ENCODE peak calls at places on chromosomes 4 and X, in six cellular contexts. W is GM23248; S is activated CD8-positive, alpha-beta memory T cell treated with anti-CD3 and anti-CD28 coated beads, Interleukin-2, amount 50 U/mL, for 48 hours; D is fibroblast of mammary gland; P is aorta; H is MCF 10A. T is an unnamed sample.

GRCh38 chr4:78288327-78288726 is 231.2 kb downstream of the FRAS1 start:
- DNase-seq in W (peak), S (no peak), D (peak), P (no peak), H (no peak), T (no peak)

GRCh38 chr4:24143741-24144140 is 253.9 kb upstream of the PPARGC1A start:
- DNase-seq in W (no peak), S (no peak), D (no peak), P (no peak), H (no peak), T (no peak)

GRCh38 chrX:72201836-72202536 is 20.4 kb downstream of the PIN4 start:
- DNase-seq in W (peak), S (no peak), D (peak), P (no peak), H (peak), T (no peak)

GRCh38 chr4:152594981-152595916 is 59.4 kb upstream of the FBXW7 start:
- DNase-seq in W (no peak), S (no peak), D (no peak), P (no peak), H (no peak), T (no peak)

GRCh38 chr4:169852481-169852880 is 94.7 kb upstream of the HPF1 start:
- DNase-seq in W (no peak), S (no peak), D (no peak), P (no peak), H (no peak), T (no peak)

GRCh38 chr4:6239486-6239885 is 30.2 kb upstream of the WFS1 start:
- DNase-seq in W (no peak), S (no peak), D (no peak), P (peak), H (no peak), T (peak)

GRCh38 chr4:110003401-110004187 is 90.9 kb downstream of the EGF start:
- DNase-seq in W (peak), S (no peak), D (peak), P (no peak), H (no peak), T (no peak)

GRCh38 chr4:81827568-81828202 is 356.0 kb upstream of the RASGEF1B start:
- DNase-seq in W (peak), S (no peak), D (no peak), P (no peak), H (no peak), T (no peak)

GRCh38 chr4:54384563-54384962 is 155.5 kb downstream of the PDGFRA start:
- DNase-seq in W (peak), S (no peak), D (peak), P (no peak), H (peak), T (no peak)

GRCh38 chr4:119300388-119301131 is 21.4 kb downstream of the FABP2 start:
- DNase-seq in W (peak), S (peak), D (peak), P (peak), H (peak), T (peak)

GRCh38 chrX:105463483-105463882 is 243.0 kb upstream of the TEX13A start:
- DNase-seq in W (no peak), S (no peak), D (peak), P (no peak), H (peak), T (no peak)

GRCh38 chr4:1399508-1400190 is 6.6 kb downstream of the NKX1-1 start:
- DNase-seq in W (no peak), S (peak), D (no peak), P (no peak), H (no peak), T (peak)

GRCh38 chr4:186740822-186741221 is 17.2 kb upstream of the FAT1 start:
- DNase-seq in W (peak), S (no peak), D (peak), P (no peak), H (no peak), T (no peak)

GRCh38 chr4:80113615-80114014 is 40.6 kb upstream of the ANTXR2 start:
- DNase-seq in W (no peak), S (no peak), D (no peak), P (no peak), H (no peak), T (no peak)

GRCh38 chrX:8433296-8434094 is 31.1 kb upstream of the VCX3B start:
- DNase-seq in W (no peak), S (no peak), D (peak), P (no peak), H (peak), T (no peak)

GRCh38 chrX:55524487-55524886 is 34.8 kb upstream of the USP51 start:
- DNase-seq in W (peak), S (no peak), D (peak), P (no peak), H (no peak), T (no peak)

GRCh38 chrX:53728506-53728905 is 42.0 kb upstream of the HUWE1 start:
- DNase-seq in W (no peak), S (no peak), D (no peak), P (no peak), H (no peak), T (no peak)

GRCh38 chr4:8095956-8096689 is 62.5 kb downstream of the ABLIM2 start:
- DNase-seq in W (no peak), S (no peak), D (no peak), P (no peak), H (no peak), T (no peak)

GRCh38 chr4:102783006-102783405 is 22.2 kb upstream of the MANBA start:
- DNase-seq in W (peak), S (no peak), D (peak), P (no peak), H (no peak), T (no peak)

GRCh38 chrX:70043685-70044084 is 6.1 kb downstream of the AWAT2 start:
- DNase-seq in W (no peak), S (no peak), D (no peak), P (no peak), H (no peak), T (peak)